ENCODE peak calls at places on chromosomes 2 and 18, in five cellular contexts. One of them, this sample, is unnamed.
A peak's percentile ranks its signal among the peaks of the same experiment; 100 is the strongest.

GRCh38 chr2:36487947-36488346 is 110.0 kb downstream of the FEZ2 start:
- DNase-seq in astrocyte: no peak
- DNase-seq in HL-60: no peak
- DNase-seq in transverse colon: no peak
- DNase-seq in psoas muscle: no peak
- DNase-seq in this sample: no peak

GRCh38 chr2:210557721-210558120 is 1.3 kb downstream of the CPS1 start:
- DNase-seq in astrocyte: no peak
- DNase-seq in psoas muscle: no peak
- DNase-seq in transverse colon: no peak
- DNase-seq in HL-60: no peak
- DNase-seq in this sample: no peak

GRCh38 chr2:203870481-203870880 is 2.9 kb downstream of the CTLA4 start:
- DNase-seq in HL-60: no peak
- DNase-seq in psoas muscle: no peak
- DNase-seq in transverse colon: no peak
- DNase-seq in astrocyte: no peak
- DNase-seq in this sample: no peak

GRCh38 chr2:224058048-224058775 is 19.1 kb upstream of the SERPINE2 start:
- DNase-seq in astrocyte: no peak
- DNase-seq in HL-60: no peak
- DNase-seq in psoas muscle: no peak
- DNase-seq in transverse colon: no peak
- DNase-seq in this sample: no peak

GRCh38 chr2:161243873-161244272 is 64.4 kb upstream of the PSMD14 start:
- DNase-seq in HL-60: no peak
- DNase-seq in psoas muscle: no peak
- DNase-seq in astrocyte: no peak
- DNase-seq in transverse colon: no peak
- DNase-seq in this sample: no peak

GRCh38 chr2:97988722-97989121 is 7.0 kb downstream of the TMEM131 start:
- DNase-seq in psoas muscle: no peak
- DNase-seq in HL-60: no peak
- DNase-seq in transverse colon: no peak
- DNase-seq in astrocyte: no peak
- DNase-seq in this sample: no peak

GRCh38 chr2:25618676-25619075 is 54.7 kb downstream of the DTNB start:
- DNase-seq in psoas muscle: no peak
- DNase-seq in astrocyte: peak; percentile 87
- DNase-seq in transverse colon: no peak
- DNase-seq in HL-60: no peak
- DNase-seq in this sample: peak; percentile 71

GRCh38 chr2:1731512-1731962 is 12.8 kb downstream of the PXDN start:
- DNase-seq in transverse colon: peak; percentile 7
- DNase-seq in HL-60: no peak
- DNase-seq in psoas muscle: peak; percentile 32
- DNase-seq in astrocyte: peak; percentile 97
- DNase-seq in this sample: no peak

GRCh38 chr18:32160547-32160946 is 29.3 kb upstream of the MEP1B start:
- DNase-seq in astrocyte: no peak
- DNase-seq in transverse colon: peak; percentile 77
- DNase-seq in psoas muscle: no peak
- DNase-seq in HL-60: no peak
- DNase-seq in this sample: no peak

GRCh38 chr2:240353944-240354343 is 81.5 kb upstream of the GPC1 start:
- DNase-seq in transverse colon: no peak
- DNase-seq in HL-60: no peak
- DNase-seq in psoas muscle: no peak
- DNase-seq in astrocyte: no peak
- DNase-seq in this sample: no peak

GRCh38 chr2:11685906-11686470 is 16.0 kb upstream of the NTSR2 start:
- DNase-seq in psoas muscle: no peak
- DNase-seq in transverse colon: no peak
- DNase-seq in HL-60: no peak
- DNase-seq in astrocyte: no peak
- DNase-seq in this sample: no peak

GRCh38 chr2:231227309-231228162 is 29.1 kb downstream of the ARMC9 start:
- DNase-seq in psoas muscle: peak; percentile 28
- DNase-seq in transverse colon: peak; percentile 67
- DNase-seq in astrocyte: peak; percentile 53
- DNase-seq in HL-60: peak; percentile 79
- DNase-seq in this sample: peak; percentile 79

GRCh38 chr2:198691236-198691635 is 766.5 kb downstream of the SATB2 start:
- DNase-seq in HL-60: no peak
- DNase-seq in astrocyte: no peak
- DNase-seq in psoas muscle: no peak
- DNase-seq in transverse colon: no peak
- DNase-seq in this sample: no peak

GRCh38 chr2:69997296-69998184 is 36.1 kb upstream of the ASPRV1 start:
- DNase-seq in HL-60: peak; percentile 67
- DNase-seq in transverse colon: peak; percentile 40
- DNase-seq in psoas muscle: peak; percentile 58
- DNase-seq in astrocyte: peak; percentile 31
- DNase-seq in this sample: peak; percentile 27

GRCh38 chr18:74544898-74545297 is 10.6 kb downstream of the CNDP1 start:
- DNase-seq in astrocyte: no peak
- DNase-seq in psoas muscle: no peak
- DNase-seq in HL-60: no peak
- DNase-seq in transverse colon: no peak
- DNase-seq in this sample: no peak

GRCh38 chr2:240327566-240327965 is 107.9 kb upstream of the GPC1 start:
- DNase-seq in astrocyte: no peak
- DNase-seq in HL-60: no peak
- DNase-seq in psoas muscle: no peak
- DNase-seq in transverse colon: no peak
- DNase-seq in this sample: no peak

GRCh38 chr2:186841940-186842339 is 7.0 kb downstream of the ZSWIM2 start:
- DNase-seq in astrocyte: peak; percentile 77
- DNase-seq in psoas muscle: no peak
- DNase-seq in transverse colon: no peak
- DNase-seq in HL-60: no peak
- DNase-seq in this sample: no peak

GRCh38 chr18:78882585-78882984 is 97.0 kb upstream of the SALL3 start:
- DNase-seq in astrocyte: no peak
- DNase-seq in psoas muscle: no peak
- DNase-seq in transverse colon: no peak
- DNase-seq in HL-60: no peak
- DNase-seq in this sample: no peak

GRCh38 chr2:237591379-237591881 is 896 bp upstream of the RAB17 start:
- DNase-seq in HL-60: no peak
- DNase-seq in psoas muscle: no peak
- DNase-seq in transverse colon: peak; percentile 36
- DNase-seq in astrocyte: no peak
- DNase-seq in this sample: peak; percentile 16

GRCh38 chr18:10081477-10081876 is 167.7 kb downstream of the VAPA start:
- DNase-seq in psoas muscle: no peak
- DNase-seq in HL-60: no peak
- DNase-seq in astrocyte: no peak
- DNase-seq in transverse colon: no peak
- DNase-seq in this sample: no peak

GRCh38 chr2:98473995-98474780 is 29.5 kb downstream of the INPP4A start:
- DNase-seq in HL-60: no peak
- DNase-seq in psoas muscle: no peak
- DNase-seq in transverse colon: no peak
- DNase-seq in astrocyte: no peak
- DNase-seq in this sample: no peak

GRCh38 chr2:121349721-121350401 is 64.9 kb upstream of the TFCP2L1 start:
- DNase-seq in transverse colon: no peak
- DNase-seq in psoas muscle: no peak
- DNase-seq in HL-60: no peak
- DNase-seq in astrocyte: no peak
- DNase-seq in this sample: no peak
- H3K27ac ChIP-seq in transverse colon: no peak overlapping the region
- H3K27ac ChIP-seq in psoas muscle: peak overlapping the region; percentile 67
- H3K27ac ChIP-seq in HL-60: no peak overlapping the region
- H3K27ac ChIP-seq in astrocyte: no peak overlapping the region
- H3K27ac ChIP-seq in this sample: no peak overlapping the region

DNA sequence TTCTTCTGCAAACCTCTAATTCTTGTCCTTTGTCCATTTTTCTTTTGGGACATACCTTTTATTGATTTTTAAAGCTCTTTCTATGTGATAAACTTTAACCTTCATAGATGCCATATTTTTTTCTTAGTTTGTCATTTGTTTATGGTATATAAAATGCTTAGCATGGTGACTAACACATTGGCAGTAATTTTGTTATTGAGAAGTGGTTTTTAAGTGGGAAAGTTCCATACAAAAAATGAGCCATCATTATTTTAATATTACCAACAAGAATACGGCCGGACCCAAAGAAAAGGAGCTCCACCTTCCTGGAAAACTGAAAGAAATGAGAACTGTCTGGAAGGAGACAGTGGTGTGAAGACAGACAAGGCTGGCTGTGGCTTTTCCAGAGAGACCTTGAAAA is 270.1 kb upstream of the SIX2 start:
- DNase-seq in HL-60: no peak
- DNase-seq in psoas muscle: no peak
- DNase-seq in transverse colon: no peak
- DNase-seq in astrocyte: no peak
- DNase-seq in this sample: no peak
- H3K27me3 ChIP-seq in HL-60: no peaks in the 10 kb centered on the region
- H3K27me3 ChIP-seq in psoas muscle: no peaks in the 10 kb centered on the region
- H3K27me3 ChIP-seq in transverse colon: peaks cover 12% of the 10 kb centered on the region
- H3K27me3 ChIP-seq in astrocyte: no peaks in the 10 kb centered on the region
- H3K27me3 ChIP-seq in this sample: no peaks in the 10 kb centered on the region

GRCh38 chr2:201256001-201256544 is 4.3 kb upstream of the CASP8 start:
- DNase-seq in HL-60: no peak
- DNase-seq in psoas muscle: no peak
- DNase-seq in transverse colon: no peak
- DNase-seq in astrocyte: no peak
- DNase-seq in this sample: no peak
- H3K27ac ChIP-seq in HL-60: peak overlapping the region; percentile 99
- H3K27ac ChIP-seq in psoas muscle: no peak overlapping the region
- H3K27ac ChIP-seq in transverse colon: no peak overlapping the region
- H3K27ac ChIP-seq in astrocyte: no peak overlapping the region
- H3K27ac ChIP-seq in this sample: no peak overlapping the region

DNA sequence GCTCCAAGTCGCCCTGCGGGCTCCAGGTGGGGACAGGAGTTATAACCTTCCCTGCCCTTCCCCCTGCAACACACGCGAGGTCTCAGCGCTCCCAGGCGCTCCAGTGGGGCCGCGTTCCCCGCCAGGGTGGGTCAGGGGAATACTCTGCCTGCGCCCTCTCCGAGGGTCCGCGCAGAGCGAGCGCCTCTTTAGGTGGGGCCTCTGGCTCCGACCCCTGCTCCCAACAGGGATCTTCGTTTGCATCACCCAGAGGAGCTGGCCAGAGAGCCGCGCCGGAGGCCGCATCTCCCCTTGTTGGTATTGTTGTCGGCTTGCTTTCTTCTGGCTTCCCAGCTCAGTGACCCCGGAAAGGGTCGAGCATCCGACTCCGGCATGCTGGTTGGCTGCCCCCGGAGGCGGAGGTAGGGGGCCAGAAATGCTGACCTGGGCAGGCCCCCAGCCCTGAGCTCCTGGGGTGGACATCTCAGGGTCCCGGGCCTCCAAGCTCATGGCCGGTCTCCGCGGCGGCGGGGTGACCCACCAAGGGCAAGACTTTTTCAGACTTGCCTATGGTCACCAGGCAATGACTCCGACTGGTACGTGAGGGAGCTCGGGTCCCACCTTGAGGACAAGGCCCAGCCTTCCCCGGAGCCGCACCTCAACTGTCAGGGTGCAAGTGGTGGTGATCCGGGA is 11.2 kb upstream of the EN1 start:
- DNase-seq in psoas muscle: no peak
- DNase-seq in transverse colon: no peak
- DNase-seq in HL-60: no peak
- DNase-seq in astrocyte: no peak
- DNase-seq in this sample: no peak
- H3K27me3 ChIP-seq in psoas muscle: peaks cover 35% of the 10 kb centered on the region
- H3K27me3 ChIP-seq in transverse colon: peaks cover 97% of the 10 kb centered on the region
- H3K27me3 ChIP-seq in HL-60: peaks cover 73% of the 10 kb centered on the region
- H3K27me3 ChIP-seq in astrocyte: peaks cover 74% of the 10 kb centered on the region
- H3K27me3 ChIP-seq in this sample: peaks cover 74% of the 10 kb centered on the region

GRCh38 chr2:217838409-217838831 is 164.4 kb downstream of the TNS1 start:
- DNase-seq in transverse colon: no peak
- DNase-seq in HL-60: no peak
- DNase-seq in psoas muscle: no peak
- DNase-seq in astrocyte: no peak
- DNase-seq in this sample: no peak

GRCh38 chr2:217839073-217839749 is 163.6 kb downstream of the TNS1 start:
- DNase-seq in transverse colon: no peak
- DNase-seq in psoas muscle: no peak
- DNase-seq in astrocyte: no peak
- DNase-seq in HL-60: no peak
- DNase-seq in this sample: no peak

GRCh38 chr2:217837001-217837491 is 165.7 kb downstream of the TNS1 start:
- DNase-seq in astrocyte: peak; percentile 41
- DNase-seq in transverse colon: peak; percentile 71
- DNase-seq in HL-60: no peak
- DNase-seq in psoas muscle: peak; percentile 85
- DNase-seq in this sample: no peak

GRCh38 chr2:217835931-217836881 is 166.6 kb downstream of the TNS1 start:
- DNase-seq in psoas muscle: peak; percentile 80
- DNase-seq in transverse colon: peak; percentile 50
- DNase-seq in astrocyte: peak; percentile 86
- DNase-seq in HL-60: peak; percentile 54
- DNase-seq in this sample: peak; percentile 70

DNA sequence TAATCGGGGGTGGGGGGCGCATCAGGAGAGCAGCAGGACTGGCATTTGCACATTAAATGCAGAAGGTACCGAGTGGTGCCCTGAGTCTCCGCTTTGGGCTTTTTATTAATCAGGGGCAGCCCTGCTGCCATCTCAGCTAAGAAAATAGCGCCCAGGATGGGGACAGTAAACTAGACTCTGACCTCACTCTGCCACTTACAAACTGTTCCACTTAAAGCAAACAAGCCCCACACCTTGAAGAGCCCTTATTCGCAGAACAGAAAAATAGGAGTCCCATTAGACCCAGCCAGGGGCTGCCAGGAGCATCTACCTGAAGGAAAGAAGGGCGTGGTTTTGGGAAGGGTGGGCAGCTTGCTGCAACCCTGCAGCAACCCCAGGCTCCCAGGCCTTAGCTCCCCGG is 165.3 kb downstream of the TNS1 start:
- DNase-seq in HL-60: no peak
- DNase-seq in transverse colon: no peak
- DNase-seq in psoas muscle: no peak
- DNase-seq in astrocyte: no peak
- DNase-seq in this sample: no peak
- H3K27ac ChIP-seq in HL-60: no peak overlapping the region
- H3K27ac ChIP-seq in transverse colon: peak overlapping the region; percentile 86
- H3K27ac ChIP-seq in psoas muscle: peak overlapping the region; percentile 89
- H3K27ac ChIP-seq in astrocyte: peak overlapping the region; percentile 67
- H3K27ac ChIP-seq in this sample: no peak overlapping the region

This sample was measured in brain microvascular endothelial cell.